ENCODE peak calls at places on chromosomes 1 and 21, in five cellular contexts. One of them, this sample, is unnamed.

GRCh38 chr1:25914074-25914995 is 8.1 kb upstream of the STMN1 start:
- DNase-seq in lower lobe of right lung: no peak
- DNase-seq in CD8-positive, alpha-beta memory T cell: no peak
- DNase-seq in endothelial cell of umbilical vein: no peak
- DNase-seq in left ventricle myocardium inferior: no peak
- DNase-seq in this sample: no peak

GRCh38 chr1:67170751-67171573 is 4.7 kb downstream of the IL23R start:
- DNase-seq in left ventricle myocardium inferior: no peak
- DNase-seq in CD8-positive, alpha-beta memory T cell: no peak
- DNase-seq in endothelial cell of umbilical vein: no peak
- DNase-seq in lower lobe of right lung: no peak
- DNase-seq in this sample: peak; percentile 34

GRCh38 chr1:116988248-116988647 is 13.3 kb upstream of the CD101 start:
- DNase-seq in left ventricle myocardium inferior: peak; percentile 38
- DNase-seq in CD8-positive, alpha-beta memory T cell: no peak
- DNase-seq in lower lobe of right lung: no peak
- DNase-seq in endothelial cell of umbilical vein: no peak
- DNase-seq in this sample: no peak

GRCh38 chr1:230753586-230754251 is 6.5 kb downstream of the CAPN9 start:
- DNase-seq in lower lobe of right lung: no peak
- DNase-seq in left ventricle myocardium inferior: peak; percentile 41
- DNase-seq in CD8-positive, alpha-beta memory T cell: no peak
- DNase-seq in endothelial cell of umbilical vein: peak; percentile 41
- DNase-seq in this sample: no peak

GRCh38 chr21:37877888-37878684 is 38.2 kb downstream of the KCNJ6 start:
- DNase-seq in left ventricle myocardium inferior: no peak
- DNase-seq in lower lobe of right lung: no peak
- DNase-seq in endothelial cell of umbilical vein: no peak
- DNase-seq in CD8-positive, alpha-beta memory T cell: no peak
- DNase-seq in this sample: no peak

GRCh38 chr1:209647212-209647611 is 5.0 kb downstream of the LAMB3 start:
- DNase-seq in lower lobe of right lung: no peak
- DNase-seq in CD8-positive, alpha-beta memory T cell: no peak
- DNase-seq in left ventricle myocardium inferior: no peak
- DNase-seq in endothelial cell of umbilical vein: no peak
- DNase-seq in this sample: no peak

GRCh38 chr1:210250665-210250997 is 18.0 kb downstream of the SERTAD4 start:
- DNase-seq in endothelial cell of umbilical vein: peak; percentile 60
- DNase-seq in CD8-positive, alpha-beta memory T cell: no peak
- DNase-seq in lower lobe of right lung: no peak
- DNase-seq in left ventricle myocardium inferior: no peak
- DNase-seq in this sample: peak; percentile 50

GRCh38 chr1:9890224-9890731 is 19.8 kb downstream of the CTNNBIP1 start:
- DNase-seq in CD8-positive, alpha-beta memory T cell: no peak
- DNase-seq in lower lobe of right lung: no peak
- DNase-seq in left ventricle myocardium inferior: peak; percentile 60
- DNase-seq in endothelial cell of umbilical vein: peak; percentile 63
- DNase-seq in this sample: no peak

GRCh38 chr1:213761845-213762407 is 225.8 kb upstream of the PROX1 start:
- DNase-seq in CD8-positive, alpha-beta memory T cell: no peak
- DNase-seq in endothelial cell of umbilical vein: peak; percentile 63
- DNase-seq in lower lobe of right lung: no peak
- DNase-seq in left ventricle myocardium inferior: no peak
- DNase-seq in this sample: no peak

GRCh38 chr1:7644906-7645750 is 126.0 kb upstream of the VAMP3 start:
- DNase-seq in lower lobe of right lung: peak; percentile 82
- DNase-seq in left ventricle myocardium inferior: peak; percentile 67
- DNase-seq in CD8-positive, alpha-beta memory T cell: no peak
- DNase-seq in endothelial cell of umbilical vein: peak; percentile 45
- DNase-seq in this sample: peak; percentile 60

GRCh38 chr1:147756336-147756735 is 4.1 kb downstream of the GJA5 start:
- DNase-seq in left ventricle myocardium inferior: no peak
- DNase-seq in lower lobe of right lung: no peak
- DNase-seq in endothelial cell of umbilical vein: no peak
- DNase-seq in CD8-positive, alpha-beta memory T cell: no peak
- DNase-seq in this sample: no peak

GRCh38 chr21:45930231-45930760 is 51.3 kb upstream of the COL6A1 start:
- DNase-seq in left ventricle myocardium inferior: no peak
- DNase-seq in CD8-positive, alpha-beta memory T cell: no peak
- DNase-seq in endothelial cell of umbilical vein: no peak
- DNase-seq in lower lobe of right lung: no peak
- DNase-seq in this sample: no peak

GRCh38 chr21:27688773-27689172 is 721.9 kb upstream of the ADAMTS5 start:
- DNase-seq in left ventricle myocardium inferior: no peak
- DNase-seq in endothelial cell of umbilical vein: no peak
- DNase-seq in CD8-positive, alpha-beta memory T cell: no peak
- DNase-seq in lower lobe of right lung: no peak
- DNase-seq in this sample: no peak

GRCh38 chr21:27695246-27695645 is 728.4 kb upstream of the ADAMTS5 start:
- DNase-seq in endothelial cell of umbilical vein: no peak
- DNase-seq in left ventricle myocardium inferior: no peak
- DNase-seq in CD8-positive, alpha-beta memory T cell: no peak
- DNase-seq in lower lobe of right lung: no peak
- DNase-seq in this sample: no peak

GRCh38 chr21:27693376-27693775 is 726.5 kb upstream of the ADAMTS5 start:
- DNase-seq in left ventricle myocardium inferior: no peak
- DNase-seq in endothelial cell of umbilical vein: no peak
- DNase-seq in CD8-positive, alpha-beta memory T cell: no peak
- DNase-seq in lower lobe of right lung: no peak
- DNase-seq in this sample: no peak

GRCh38 chr21:27694667-27695066 is 727.8 kb upstream of the ADAMTS5 start:
- DNase-seq in CD8-positive, alpha-beta memory T cell: no peak
- DNase-seq in left ventricle myocardium inferior: no peak
- DNase-seq in lower lobe of right lung: no peak
- DNase-seq in endothelial cell of umbilical vein: no peak
- DNase-seq in this sample: no peak
- H3K27ac ChIP-seq in CD8-positive, alpha-beta memory T cell: no peak overlapping the region
- H3K27ac ChIP-seq in left ventricle myocardium inferior: no peak overlapping the region
- H3K27ac ChIP-seq in lower lobe of right lung: no peak overlapping the region
- H3K27ac ChIP-seq in endothelial cell of umbilical vein: no peak overlapping the region
- H3K27ac ChIP-seq in this sample: no peak overlapping the region

GRCh38 chr21:39663742-39664492 is 51.2 kb downstream of the B3GALT5 start:
- DNase-seq in CD8-positive, alpha-beta memory T cell: no peak
- DNase-seq in lower lobe of right lung: no peak
- DNase-seq in endothelial cell of umbilical vein: no peak
- DNase-seq in left ventricle myocardium inferior: no peak
- DNase-seq in this sample: no peak

GRCh38 chr21:39661740-39662139 is 49.0 kb downstream of the B3GALT5 start:
- DNase-seq in CD8-positive, alpha-beta memory T cell: no peak
- DNase-seq in endothelial cell of umbilical vein: no peak
- DNase-seq in lower lobe of right lung: no peak
- DNase-seq in left ventricle myocardium inferior: no peak
- DNase-seq in this sample: no peak

GRCh38 chr21:39661121-39661520 is 48.4 kb downstream of the B3GALT5 start:
- DNase-seq in lower lobe of right lung: no peak
- DNase-seq in endothelial cell of umbilical vein: no peak
- DNase-seq in left ventricle myocardium inferior: no peak
- DNase-seq in CD8-positive, alpha-beta memory T cell: no peak
- DNase-seq in this sample: no peak

GRCh38 chr21:39663066-39663465 is 50.3 kb downstream of the B3GALT5 start:
- DNase-seq in lower lobe of right lung: no peak
- DNase-seq in CD8-positive, alpha-beta memory T cell: no peak
- DNase-seq in endothelial cell of umbilical vein: no peak
- DNase-seq in left ventricle myocardium inferior: no peak
- DNase-seq in this sample: no peak

GRCh38 chr21:39662411-39662953 is 49.7 kb downstream of the B3GALT5 start:
- DNase-seq in endothelial cell of umbilical vein: no peak
- DNase-seq in CD8-positive, alpha-beta memory T cell: no peak
- DNase-seq in left ventricle myocardium inferior: no peak
- DNase-seq in lower lobe of right lung: no peak
- DNase-seq in this sample: no peak
- H3K36me3 ChIP-seq in endothelial cell of umbilical vein: no peaks in the 10 kb centered on the region
- H3K36me3 ChIP-seq in CD8-positive, alpha-beta memory T cell: no peaks in the 10 kb centered on the region
- H3K36me3 ChIP-seq in left ventricle myocardium inferior: no peaks in the 10 kb centered on the region
- H3K36me3 ChIP-seq in lower lobe of right lung: no peaks in the 10 kb centered on the region
- H3K36me3 ChIP-seq in this sample: peaks cover 2% of the 10 kb centered on the region

DNA sequence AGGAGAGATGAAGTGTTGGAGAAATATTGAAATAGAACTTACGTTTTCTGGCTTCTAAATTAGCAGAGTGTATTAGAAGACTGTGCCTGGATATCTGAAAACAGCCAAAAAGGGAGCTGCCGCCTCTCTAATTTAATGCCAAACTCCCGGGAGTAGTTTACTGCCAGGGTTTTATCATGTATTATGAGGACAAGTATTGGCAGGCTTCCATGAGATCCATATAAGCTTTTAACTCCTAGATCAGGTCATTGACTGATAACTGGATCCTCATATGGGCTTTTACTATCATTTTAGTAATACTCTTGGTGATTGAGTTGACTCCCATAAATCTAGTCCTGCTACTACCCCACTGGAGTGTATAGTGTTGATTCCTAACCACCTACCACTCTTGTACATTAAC is 178.4 kb upstream of the CXADR start:
- DNase-seq in CD8-positive, alpha-beta memory T cell: no peak
- DNase-seq in left ventricle myocardium inferior: no peak
- DNase-seq in endothelial cell of umbilical vein: no peak
- DNase-seq in lower lobe of right lung: no peak
- DNase-seq in this sample: no peak
- H3K27ac ChIP-seq in CD8-positive, alpha-beta memory T cell: no peak overlapping the region
- H3K27ac ChIP-seq in left ventricle myocardium inferior: no peak overlapping the region
- H3K27ac ChIP-seq in endothelial cell of umbilical vein: no peak overlapping the region
- H3K27ac ChIP-seq in lower lobe of right lung: no peak overlapping the region
- H3K27ac ChIP-seq in this sample: no peak overlapping the region

DNA sequence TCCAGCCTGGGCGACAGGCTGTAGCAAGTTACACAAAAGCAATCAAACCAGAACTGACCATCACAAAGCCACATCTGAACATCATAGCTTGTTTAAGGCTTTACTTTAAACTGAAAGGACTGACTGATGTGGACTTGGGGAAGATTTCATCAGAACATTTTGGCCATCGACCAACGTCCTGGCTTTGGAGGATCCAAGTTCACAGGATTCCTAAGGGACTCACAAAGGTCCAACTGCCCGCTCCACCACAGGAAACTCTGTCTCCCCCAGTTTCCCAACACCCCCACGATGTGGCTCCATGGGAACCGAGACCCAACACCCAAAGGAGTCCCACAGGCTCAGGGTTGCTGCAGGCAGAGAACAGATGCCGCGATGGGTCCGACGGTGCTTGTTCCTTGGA is 9.3 kb downstream of the SSU72 start:
- DNase-seq in left ventricle myocardium inferior: no peak
- DNase-seq in endothelial cell of umbilical vein: no peak
- DNase-seq in CD8-positive, alpha-beta memory T cell: no peak
- DNase-seq in lower lobe of right lung: no peak
- DNase-seq in this sample: no peak
- H3K36me3 ChIP-seq in left ventricle myocardium inferior: peaks cover 47% of the 10 kb centered on the region
- H3K36me3 ChIP-seq in endothelial cell of umbilical vein: peaks cover 14% of the 10 kb centered on the region
- H3K36me3 ChIP-seq in CD8-positive, alpha-beta memory T cell: peaks cover 45% of the 10 kb centered on the region
- H3K36me3 ChIP-seq in lower lobe of right lung: peaks cover 60% of the 10 kb centered on the region
- H3K36me3 ChIP-seq in this sample: no peaks in the 10 kb centered on the region

GRCh38 chr1:225871374-225872074 is 10.7 kb downstream of the TMEM63A start:
- DNase-seq in CD8-positive, alpha-beta memory T cell: no peak
- DNase-seq in left ventricle myocardium inferior: no peak
- DNase-seq in lower lobe of right lung: no peak
- DNase-seq in endothelial cell of umbilical vein: no peak
- DNase-seq in this sample: no peak

GRCh38 chr1:225873281-225873850 is 8.8 kb downstream of the TMEM63A start:
- DNase-seq in left ventricle myocardium inferior: no peak
- DNase-seq in CD8-positive, alpha-beta memory T cell: no peak
- DNase-seq in endothelial cell of umbilical vein: no peak
- DNase-seq in lower lobe of right lung: peak; percentile 31
- DNase-seq in this sample: no peak

GRCh38 chr1:225874431-225874830 is 7.7 kb downstream of the TMEM63A start:
- DNase-seq in lower lobe of right lung: peak; percentile 31
- DNase-seq in left ventricle myocardium inferior: no peak
- DNase-seq in endothelial cell of umbilical vein: no peak
- DNase-seq in CD8-positive, alpha-beta memory T cell: no peak
- DNase-seq in this sample: no peak

GRCh38 chr1:225870883-225871282 is 11.3 kb downstream of the TMEM63A start:
- DNase-seq in left ventricle myocardium inferior: no peak
- DNase-seq in endothelial cell of umbilical vein: no peak
- DNase-seq in CD8-positive, alpha-beta memory T cell: no peak
- DNase-seq in lower lobe of right lung: no peak
- DNase-seq in this sample: no peak

GRCh38 chr1:225872075-225872430 is 10.1 kb downstream of the TMEM63A start:
- DNase-seq in lower lobe of right lung: no peak
- DNase-seq in CD8-positive, alpha-beta memory T cell: no peak
- DNase-seq in endothelial cell of umbilical vein: no peak
- DNase-seq in left ventricle myocardium inferior: no peak
- DNase-seq in this sample: no peak
- H3K27ac ChIP-seq in lower lobe of right lung: no peak overlapping the region
- H3K27ac ChIP-seq in CD8-positive, alpha-beta memory T cell: no peak overlapping the region
- H3K27ac ChIP-seq in endothelial cell of umbilical vein: no peak overlapping the region
- H3K27ac ChIP-seq in left ventricle myocardium inferior: no peak overlapping the region
- H3K27ac ChIP-seq in this sample: no peak overlapping the region

GRCh38 chr1:236862615-236863211 is 67.6 kb downstream of the MTR start:
- DNase-seq in CD8-positive, alpha-beta memory T cell: no peak
- DNase-seq in endothelial cell of umbilical vein: no peak
- DNase-seq in lower lobe of right lung: no peak
- DNase-seq in left ventricle myocardium inferior: no peak
- DNase-seq in this sample: no peak
- H3K36me3 ChIP-seq in CD8-positive, alpha-beta memory T cell: peaks cover 59% of the 10 kb centered on the region
- H3K36me3 ChIP-seq in endothelial cell of umbilical vein: peaks cover 5% of the 10 kb centered on the region
- H3K36me3 ChIP-seq in lower lobe of right lung: peaks cover 78% of the 10 kb centered on the region
- H3K36me3 ChIP-seq in left ventricle myocardium inferior: peaks cover 72% of the 10 kb centered on the region
- H3K36me3 ChIP-seq in this sample: peaks cover 3% of the 10 kb centered on the region

DNA sequence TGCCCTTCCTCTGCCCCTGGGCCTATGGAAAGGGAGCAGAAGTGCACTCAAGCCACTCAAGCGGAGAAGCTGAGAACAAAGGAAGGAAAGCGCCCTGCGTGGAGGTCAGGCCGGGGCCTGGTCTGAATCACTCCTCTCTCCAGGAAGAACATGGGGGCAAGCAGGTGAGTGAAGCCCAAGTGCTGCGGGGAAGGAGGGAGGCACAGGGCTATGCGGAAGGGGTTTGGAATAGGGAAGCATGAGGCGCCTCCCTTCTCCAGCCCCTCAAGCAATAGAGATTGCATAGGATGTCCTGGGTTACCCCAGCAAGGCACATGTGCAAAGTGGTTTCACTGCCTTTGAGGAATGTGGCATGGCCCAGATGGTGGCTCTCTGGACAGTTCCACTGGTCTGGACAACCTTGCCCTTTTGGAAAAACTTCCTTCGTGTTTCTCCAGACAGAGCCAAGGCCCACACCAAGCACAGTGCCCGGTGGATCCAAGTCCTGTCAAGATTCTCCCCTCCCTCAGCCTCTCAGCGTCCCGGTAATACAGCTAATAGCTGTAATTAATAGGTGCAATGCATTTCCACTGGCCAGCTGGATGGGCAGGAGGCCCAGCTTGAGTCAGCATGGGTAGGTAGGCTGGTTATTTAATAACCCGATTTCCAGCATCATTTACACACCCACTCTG is 13.7 kb downstream of the BLACAT1 start:
- DNase-seq in left ventricle myocardium inferior: no peak
- DNase-seq in endothelial cell of umbilical vein: no peak
- DNase-seq in lower lobe of right lung: peak; percentile 62
- DNase-seq in CD8-positive, alpha-beta memory T cell: no peak
- DNase-seq in this sample: peak; percentile 88
- H3K27ac ChIP-seq in left ventricle myocardium inferior: no peak overlapping the region
- H3K27ac ChIP-seq in endothelial cell of umbilical vein: no peak overlapping the region
- H3K27ac ChIP-seq in lower lobe of right lung: peak overlapping the region; percentile 58
- H3K27ac ChIP-seq in CD8-positive, alpha-beta memory T cell: no peak overlapping the region
- H3K27ac ChIP-seq in this sample: peak overlapping the region; percentile 72